ENCODE peak calls at places on chromosome 15, in ten cellular contexts. K, L, V, Y, G, R, N, X, E and Z are unnamed samples.

GRCh38 chr15:44082558-44083151 is 112.4 kb downstream of the FRMD5 start:
- DNase-seq in V (no peak), K (no peak), E (no peak), X (no peak), G (no peak), Y (peak; percentile 37), R (no peak), N (no peak), L (no peak), Z (no peak)

GRCh38 chr15:75178171-75178937 is 23.3 kb upstream of the C15orf39 start:
- DNase-seq in V (no peak), N (peak; percentile 64), R (no peak), K (peak; percentile 63), X (no peak), L (no peak), Y (peak; percentile 6), E (peak; percentile 54), G (no peak), Z (no peak)

GRCh38 chr15:33623010-33623409 is 312.2 kb downstream of the RYR3 start:
- DNase-seq in V (no peak), X (no peak), N (no peak), K (no peak), E (no peak), Y (no peak), G (no peak), L (no peak), R (no peak), Z (no peak)

GRCh38 chr15:65184305-65184943 is 718 bp downstream of the CLPX start:
- DNase-seq in V (peak; percentile 28), K (peak; percentile 58), L (peak; percentile 59), X (peak; percentile 42), R (peak; percentile 70), G (no peak), N (peak; percentile 63), E (peak; percentile 63), Y (peak; percentile 54), Z (peak; percentile 22)

GRCh38 chr15:74197176-74197965 is 5.2 kb downstream of the STRA6 start:
- DNase-seq in X (no peak), Y (no peak), V (no peak), E (no peak), L (no peak), K (no peak), G (no peak), N (no peak), R (no peak), Z (no peak)

GRCh38 chr15:35669021-35669420 is 123.1 kb upstream of the DPH6 start:
- DNase-seq in N (no peak), L (no peak), Y (no peak), G (no peak), E (no peak), R (no peak), X (no peak), V (no peak), K (no peak), Z (no peak)

GRCh38 chr15:61226313-61227250 is 2.5 kb downstream of the RORA start:
- DNase-seq in R (peak; percentile 16), G (no peak), Y (no peak), E (no peak), K (no peak), L (no peak), V (no peak), N (no peak), X (no peak), Z (peak; percentile 18)

GRCh38 chr15:34584321-34584668 is 844 bp upstream of the GOLGA8B start:
- DNase-seq in G (no peak), X (peak; percentile 12), V (no peak), E (no peak), Y (no peak), R (no peak), L (no peak), N (no peak), K (no peak), Z (peak; percentile 18)

GRCh38 chr15:98330692-98331435 is 317.5 kb upstream of the IGF1R start:
- DNase-seq in K (no peak), R (no peak), G (no peak), E (no peak), N (no peak), Y (no peak), L (no peak), X (no peak), V (no peak), Z (no peak)
- H3K27me3 ChIP-seq in K (peaks cover 3% of the 10 kb centered on the region), R (no peaks in the 10 kb centered on the region), G (no peaks in the 10 kb centered on the region), E (no peaks in the 10 kb centered on the region), N (no peaks in the 10 kb centered on the region), Y (no peaks in the 10 kb centered on the region), L (no peaks in the 10 kb centered on the region), X (peaks cover 30% of the 10 kb centered on the region), V (no peaks in the 10 kb centered on the region), Z (peaks cover 72% of the 10 kb centered on the region)

GRCh38 chr15:69725210-69725609 is 272.6 kb downstream of the RPLP1 start:
- DNase-seq in Y (no peak), L (no peak), K (no peak), V (no peak), N (no peak), X (no peak), R (no peak), E (no peak), G (no peak), Z (no peak)

GRCh38 chr15:69725957-69726356 is 273.3 kb downstream of the RPLP1 start:
- DNase-seq in K (no peak), X (no peak), N (no peak), G (no peak), L (no peak), R (peak; percentile 17), V (no peak), E (no peak), Y (no peak), Z (no peak)

GRCh38 chr15:69724331-69724730 is 271.7 kb downstream of the RPLP1 start:
- DNase-seq in Y (no peak), X (no peak), R (no peak), G (no peak), E (no peak), N (no peak), L (no peak), V (no peak), K (no peak), Z (no peak)

GRCh38 chr15:69729167-69729748 is 276.6 kb downstream of the RPLP1 start:
- DNase-seq in K (peak; percentile 58), E (peak; percentile 64), N (no peak), V (no peak), R (no peak), G (no peak), L (peak; percentile 85), X (no peak), Y (no peak), Z (peak; percentile 50)

DNA sequence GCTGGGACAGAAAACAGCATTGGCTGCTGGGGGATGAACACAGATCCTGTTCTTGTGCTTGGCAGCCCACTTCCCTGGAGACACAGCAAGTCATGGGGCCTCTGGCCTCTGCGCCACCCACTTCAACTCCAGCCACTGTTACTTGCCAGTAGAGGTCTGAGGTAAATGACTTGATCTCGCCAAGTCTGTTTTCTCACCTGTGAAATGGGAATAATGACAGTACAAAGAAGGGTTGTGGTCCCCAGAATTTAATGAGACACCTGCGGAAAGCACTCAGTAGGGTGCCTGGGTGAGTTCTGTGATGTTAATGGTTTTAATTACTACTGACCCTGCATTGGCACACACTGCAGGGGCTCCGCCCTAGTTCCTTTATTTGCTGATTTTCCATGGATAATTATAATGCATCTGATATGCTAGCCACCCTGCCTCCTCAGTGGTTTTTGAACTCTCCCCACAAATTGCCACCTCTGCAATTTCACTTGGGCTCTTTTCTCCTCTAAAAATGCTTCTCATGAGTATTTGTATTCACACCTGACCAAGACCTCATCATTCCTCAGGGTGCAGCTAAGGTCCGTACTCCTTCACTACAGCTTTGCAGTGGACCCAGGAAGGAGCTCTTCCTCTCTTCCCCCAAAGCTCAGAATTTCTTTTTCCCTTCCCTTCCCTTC is 274.8 kb downstream of the RPLP1 start:
- DNase-seq in G (no peak), X (no peak), L (no peak), V (no peak), K (no peak), E (no peak), Y (no peak), R (no peak), N (no peak), Z (no peak)
- H3K27me3 ChIP-seq in G (peaks cover 24% of the 10 kb centered on the region), X (peaks cover 8% of the 10 kb centered on the region), L (no peaks in the 10 kb centered on the region), V (peaks cover 60% of the 10 kb centered on the region), K (no peaks in the 10 kb centered on the region), E (no peaks in the 10 kb centered on the region), Y (no peaks in the 10 kb centered on the region), R (no peaks in the 10 kb centered on the region), N (no peaks in the 10 kb centered on the region), Z (no peaks in the 10 kb centered on the region)

GRCh38 chr15:67825880-67826716 is 789 bp downstream of the SKOR1 start:
- DNase-seq in R (no peak), G (no peak), E (no peak), N (no peak), V (no peak), K (no peak), Y (no peak), L (no peak), X (no peak), Z (no peak)
- H3K27me3 ChIP-seq in R (peaks cover 95% of the 10 kb centered on the region), G (peaks cover 98% of the 10 kb centered on the region), E (peaks cover 100% of the 10 kb centered on the region), N (peaks cover 10% of the 10 kb centered on the region), V (peaks cover 99% of the 10 kb centered on the region), K (peaks cover 100% of the 10 kb centered on the region), Y (peaks cover 90% of the 10 kb centered on the region), L (peaks cover 58% of the 10 kb centered on the region), X (peaks cover 99% of the 10 kb centered on the region), Z (peaks cover 73% of the 10 kb centered on the region)

GRCh38 chr15:31461911-31462480 is 135.4 kb downstream of the KLF13 start:
- DNase-seq in Y (no peak), E (no peak), G (no peak), K (peak; percentile 15), V (no peak), L (no peak), R (no peak), N (no peak), X (no peak), Z (no peak)

GRCh38 chr15:31465083-31465955 is 138.7 kb downstream of the KLF13 start:
- DNase-seq in R (no peak), E (peak; percentile 90), G (no peak), K (peak; percentile 45), V (peak; percentile 94), L (no peak), Y (no peak), N (no peak), X (no peak), Z (no peak)

GRCh38 chr15:31464216-31465082 is 137.8 kb downstream of the KLF13 start:
- DNase-seq in N (no peak), Y (no peak), V (no peak), K (peak; percentile 17), R (no peak), G (no peak), X (no peak), L (no peak), E (no peak), Z (no peak)

GRCh38 chr15:31461375-31461774 is 134.7 kb downstream of the KLF13 start:
- DNase-seq in Y (no peak), L (no peak), G (no peak), N (no peak), E (no peak), R (no peak), K (peak; percentile 21), V (no peak), X (no peak), Z (no peak)

DNA sequence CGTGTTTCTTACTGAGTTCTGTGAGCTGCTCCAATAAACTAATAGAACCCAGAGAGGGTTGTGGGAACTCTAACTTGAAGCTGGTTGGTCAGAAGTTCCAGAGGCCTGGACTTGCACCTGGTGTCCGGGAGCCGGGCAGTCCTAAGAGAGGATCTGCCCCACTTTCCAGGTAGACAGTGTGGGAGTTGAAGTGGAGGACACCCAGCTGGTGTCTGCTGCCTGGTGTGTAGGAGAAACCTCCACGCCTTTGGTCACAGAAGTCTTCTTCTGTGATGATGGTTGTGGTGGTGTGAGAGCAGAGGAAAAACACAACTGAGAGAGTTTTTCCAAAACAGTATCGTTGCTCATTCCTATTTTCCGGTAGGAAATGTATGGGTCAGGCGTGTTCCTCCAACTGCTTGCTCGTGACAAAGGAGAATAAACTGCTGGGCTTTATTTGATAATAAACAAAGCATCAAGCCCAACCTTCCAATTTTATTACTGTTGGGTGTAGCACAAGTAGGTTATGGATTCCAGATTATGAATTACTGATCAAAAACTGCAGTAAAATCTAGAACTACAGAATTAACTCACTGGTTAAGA is 137.0 kb downstream of the KLF13 start:
- DNase-seq in E (no peak), Y (no peak), V (no peak), K (peak; percentile 10), R (no peak), N (no peak), G (no peak), L (no peak), X (no peak), Z (no peak)
- H3K27me3 ChIP-seq in E (no peaks in the 10 kb centered on the region), Y (peaks cover 6% of the 10 kb centered on the region), V (no peaks in the 10 kb centered on the region), K (peaks cover 5% of the 10 kb centered on the region), R (no peaks in the 10 kb centered on the region), N (no peaks in the 10 kb centered on the region), G (no peaks in the 10 kb centered on the region), L (no peaks in the 10 kb centered on the region), X (no peaks in the 10 kb centered on the region), Z (no peaks in the 10 kb centered on the region)